ENCODE peak calls at places on chromosomes 12 and 14, in ten cellular contexts. One of them, this sample, is unnamed.
A peak's percentile ranks its signal among the peaks of the same experiment; 100 is the strongest.

GRCh38 chr12:46494424-46494823 is 121.9 kb upstream of the SLC38A2 start:
- DNase-seq in GM12878: no peak
- DNase-seq in breast epithelium: no peak
- DNase-seq in endothelial cell of umbilical vein: peak; percentile 30
- DNase-seq in stomach: no peak
- DNase-seq in IMR-90: peak; percentile 85
- DNase-seq in right lobe of liver: no peak
- DNase-seq in ovary: no peak
- DNase-seq in spleen: no peak
- DNase-seq in thyroid gland: no peak
- DNase-seq in this sample: no peak

GRCh38 chr14:89956294-89957009 is 725 bp downstream of the TDP1 start:
- DNase-seq in GM12878: peak; percentile 48
- DNase-seq in breast epithelium: peak; percentile 60
- DNase-seq in IMR-90: peak; percentile 94
- DNase-seq in ovary: peak; percentile 66
- DNase-seq in endothelial cell of umbilical vein: peak; percentile 80
- DNase-seq in stomach: peak; percentile 68
- DNase-seq in spleen: peak; percentile 92
- DNase-seq in thyroid gland: peak; percentile 39
- DNase-seq in right lobe of liver: no peak
- DNase-seq in this sample: peak; percentile 35

GRCh38 chr14:102986810-102987579 is 64.5 kb downstream of the AMN start:
- DNase-seq in endothelial cell of umbilical vein: peak; percentile 57
- DNase-seq in breast epithelium: no peak
- DNase-seq in spleen: peak; percentile 23
- DNase-seq in GM12878: no peak
- DNase-seq in IMR-90: peak; percentile 90
- DNase-seq in right lobe of liver: no peak
- DNase-seq in thyroid gland: no peak
- DNase-seq in stomach: no peak
- DNase-seq in ovary: no peak
- DNase-seq in this sample: peak; percentile 66

GRCh38 chr12:1811281-1811947 is 9.0 kb upstream of the LRTM2 start:
- DNase-seq in breast epithelium: no peak
- DNase-seq in right lobe of liver: no peak
- DNase-seq in IMR-90: peak; percentile 52
- DNase-seq in stomach: no peak
- DNase-seq in ovary: no peak
- DNase-seq in spleen: peak; percentile 78
- DNase-seq in GM12878: no peak
- DNase-seq in endothelial cell of umbilical vein: peak; percentile 57
- DNase-seq in thyroid gland: no peak
- DNase-seq in this sample: no peak

GRCh38 chr14:25178255-25178654 is 128.3 kb upstream of the STXBP6 start:
- DNase-seq in ovary: no peak
- DNase-seq in stomach: no peak
- DNase-seq in right lobe of liver: no peak
- DNase-seq in endothelial cell of umbilical vein: no peak
- DNase-seq in thyroid gland: no peak
- DNase-seq in GM12878: no peak
- DNase-seq in breast epithelium: no peak
- DNase-seq in IMR-90: no peak
- DNase-seq in spleen: no peak
- DNase-seq in this sample: no peak

GRCh38 chr12:14558377-14559051 is 9.2 kb downstream of the PLBD1 start:
- DNase-seq in spleen: no peak
- DNase-seq in thyroid gland: no peak
- DNase-seq in right lobe of liver: no peak
- DNase-seq in endothelial cell of umbilical vein: no peak
- DNase-seq in stomach: no peak
- DNase-seq in breast epithelium: no peak
- DNase-seq in ovary: no peak
- DNase-seq in GM12878: no peak
- DNase-seq in IMR-90: no peak
- DNase-seq in this sample: no peak

GRCh38 chr14:83826838-83827237 is 1703.1 kb upstream of the FLRT2 start:
- DNase-seq in breast epithelium: no peak
- DNase-seq in IMR-90: peak; percentile 76
- DNase-seq in GM12878: no peak
- DNase-seq in thyroid gland: no peak
- DNase-seq in spleen: no peak
- DNase-seq in stomach: no peak
- DNase-seq in endothelial cell of umbilical vein: no peak
- DNase-seq in ovary: no peak
- DNase-seq in right lobe of liver: no peak
- DNase-seq in this sample: no peak

GRCh38 chr12:117714203-117714602 is 254.6 kb downstream of the KSR2 start:
- DNase-seq in GM12878: no peak
- DNase-seq in ovary: no peak
- DNase-seq in thyroid gland: no peak
- DNase-seq in right lobe of liver: no peak
- DNase-seq in IMR-90: no peak
- DNase-seq in breast epithelium: no peak
- DNase-seq in spleen: no peak
- DNase-seq in endothelial cell of umbilical vein: no peak
- DNase-seq in stomach: no peak
- DNase-seq in this sample: no peak

GRCh38 chr12:51383281-51383905 is 7.8 kb downstream of the GALNT6 start:
- DNase-seq in right lobe of liver: no peak
- DNase-seq in stomach: no peak
- DNase-seq in IMR-90: no peak
- DNase-seq in spleen: no peak
- DNase-seq in ovary: no peak
- DNase-seq in endothelial cell of umbilical vein: no peak
- DNase-seq in thyroid gland: no peak
- DNase-seq in GM12878: no peak
- DNase-seq in breast epithelium: no peak
- DNase-seq in this sample: no peak

GRCh38 chr12:22856120-22856699 is 231.2 kb downstream of the ETNK1 start:
- DNase-seq in right lobe of liver: no peak
- DNase-seq in spleen: no peak
- DNase-seq in GM12878: no peak
- DNase-seq in stomach: no peak
- DNase-seq in thyroid gland: no peak
- DNase-seq in IMR-90: peak; percentile 45
- DNase-seq in ovary: no peak
- DNase-seq in breast epithelium: no peak
- DNase-seq in endothelial cell of umbilical vein: peak; percentile 42
- DNase-seq in this sample: no peak
- TF ChIP-seq CTCF in right lobe of liver: peak; percentile 77
- TF ChIP-seq CTCF in spleen: peak; percentile 46
- TF ChIP-seq CTCF in GM12878: peak; percentile 35
- TF ChIP-seq CTCF in stomach: no peak
- TF ChIP-seq CTCF in thyroid gland: no peak
- TF ChIP-seq CTCF in IMR-90: peak; percentile 70
- TF ChIP-seq CTCF in ovary: no peak
- TF ChIP-seq CTCF in breast epithelium: peak; percentile 28
- TF ChIP-seq CTCF in endothelial cell of umbilical vein: peak; percentile 13
- TF ChIP-seq CTCF in this sample: peak; percentile 58

DNA sequence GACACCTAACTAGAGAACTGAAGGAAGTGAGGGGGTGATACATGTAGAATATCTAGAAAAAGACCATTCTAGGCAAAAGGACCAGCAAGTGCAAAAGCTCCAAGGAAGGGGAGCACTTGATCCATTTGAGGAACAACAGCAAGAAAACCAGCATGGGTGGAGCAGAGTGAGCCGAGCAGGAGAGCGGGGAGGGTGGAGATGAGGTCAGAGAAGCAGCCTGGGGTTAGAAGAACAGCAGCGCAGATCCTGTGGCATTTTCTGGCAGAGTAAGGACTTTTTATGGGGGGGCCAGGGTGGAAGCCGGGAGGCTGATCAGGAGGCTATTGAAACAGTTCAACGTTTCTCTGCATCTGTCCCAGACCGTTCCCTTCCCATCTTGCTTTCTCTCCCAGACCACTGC is 24.5 kb upstream of the TMCC3 start:
- DNase-seq in ovary: no peak
- DNase-seq in thyroid gland: no peak
- DNase-seq in GM12878: no peak
- DNase-seq in right lobe of liver: peak; percentile 54
- DNase-seq in stomach: no peak
- DNase-seq in spleen: peak; percentile 81
- DNase-seq in endothelial cell of umbilical vein: peak; percentile 55
- DNase-seq in IMR-90: no peak
- DNase-seq in breast epithelium: no peak
- DNase-seq in this sample: no peak
- H3K4me1 ChIP-seq in ovary: peaks cover 8% of the 10 kb centered on the region
- H3K4me1 ChIP-seq in thyroid gland: peaks cover 12% of the 10 kb centered on the region
- H3K4me1 ChIP-seq in GM12878: peaks cover 27% of the 10 kb centered on the region
- H3K4me1 ChIP-seq in right lobe of liver: no peaks in the 10 kb centered on the region
- H3K4me1 ChIP-seq in stomach: peaks cover 15% of the 10 kb centered on the region
- H3K4me1 ChIP-seq in spleen: peaks cover 73% of the 10 kb centered on the region
- H3K4me1 ChIP-seq in endothelial cell of umbilical vein: peaks cover 40% of the 10 kb centered on the region
- H3K4me1 ChIP-seq in IMR-90: no peaks in the 10 kb centered on the region
- H3K4me1 ChIP-seq in breast epithelium: no peaks in the 10 kb centered on the region
- H3K4me1 ChIP-seq in this sample: peaks cover 6% of the 10 kb centered on the region

DNA sequence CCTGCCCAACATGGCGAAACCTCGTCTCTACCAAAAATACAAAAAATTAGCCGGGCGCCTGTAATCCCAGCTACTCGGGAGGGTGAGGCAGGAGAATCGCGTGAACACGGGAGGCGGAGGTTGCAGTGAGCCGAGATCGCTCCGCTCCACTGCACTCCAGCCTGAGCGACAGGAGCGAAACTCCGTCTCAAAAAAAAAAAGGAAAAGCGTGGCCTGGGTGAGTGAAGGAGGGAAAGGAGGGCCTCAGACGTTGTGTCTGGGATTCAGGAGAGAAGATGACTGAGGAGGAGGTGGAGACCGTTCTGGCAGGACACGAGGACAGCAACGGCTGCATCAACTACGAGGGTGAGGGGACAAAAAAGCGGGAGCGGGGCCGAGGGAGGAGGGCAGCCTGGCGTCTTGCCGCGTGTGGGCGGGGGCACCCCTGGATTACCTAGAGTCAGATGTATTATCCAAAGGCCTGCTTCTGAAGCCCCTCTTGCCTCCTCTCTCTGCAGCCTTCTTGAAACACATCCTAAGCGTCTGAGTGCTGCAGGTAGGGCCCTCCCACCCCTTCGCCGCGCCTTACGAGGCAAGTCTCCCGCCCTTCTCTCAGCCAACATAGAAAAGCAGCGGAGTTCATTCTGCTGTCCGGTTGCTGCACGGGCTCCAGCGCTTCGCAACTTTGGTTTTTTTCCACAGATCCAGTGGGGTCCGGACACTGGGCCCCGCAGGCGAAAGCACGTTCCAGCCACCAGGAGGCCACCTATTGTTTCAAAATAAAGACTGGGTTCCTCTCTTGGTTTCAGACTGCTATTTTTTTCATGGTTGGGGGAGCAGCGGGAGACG is 744 bp upstream of the MYL6 start:
- DNase-seq in thyroid gland: peak; percentile 92
- DNase-seq in right lobe of liver: peak; percentile 70
- DNase-seq in stomach: peak; percentile 73
- DNase-seq in breast epithelium: peak; percentile 77
- DNase-seq in endothelial cell of umbilical vein: peak; percentile 90
- DNase-seq in ovary: peak; percentile 92
- DNase-seq in spleen: peak; percentile 88
- DNase-seq in GM12878: no peak
- DNase-seq in IMR-90: peak; percentile 83
- DNase-seq in this sample: peak; percentile 75
- TF ChIP-seq POLR2A in thyroid gland: no peak
- TF ChIP-seq POLR2A in right lobe of liver: no peak
- TF ChIP-seq POLR2A in stomach: no peak
- TF ChIP-seq POLR2A in breast epithelium: no peak
- TF ChIP-seq POLR2A in endothelial cell of umbilical vein: peak; percentile 71
- TF ChIP-seq POLR2A in ovary: no peak
- TF ChIP-seq POLR2A in spleen: no peak
- TF ChIP-seq POLR2A in GM12878: no peak
- TF ChIP-seq POLR2A in IMR-90: no peak
- TF ChIP-seq POLR2A in this sample: peak; percentile 59

GRCh38 chr14:105378873-105379685 is 19.3 kb upstream of the TEX22 start:
- DNase-seq in breast epithelium: no peak
- DNase-seq in thyroid gland: no peak
- DNase-seq in GM12878: no peak
- DNase-seq in stomach: no peak
- DNase-seq in right lobe of liver: no peak
- DNase-seq in endothelial cell of umbilical vein: no peak
- DNase-seq in ovary: no peak
- DNase-seq in spleen: no peak
- DNase-seq in IMR-90: no peak
- DNase-seq in this sample: no peak

GRCh38 chr14:105376521-105377440 is 21.6 kb upstream of the TEX22 start:
- DNase-seq in thyroid gland: no peak
- DNase-seq in GM12878: no peak
- DNase-seq in endothelial cell of umbilical vein: no peak
- DNase-seq in right lobe of liver: no peak
- DNase-seq in breast epithelium: no peak
- DNase-seq in spleen: no peak
- DNase-seq in ovary: no peak
- DNase-seq in IMR-90: no peak
- DNase-seq in stomach: no peak
- DNase-seq in this sample: no peak

GRCh38 chr14:105375635-105376057 is 22.7 kb upstream of the TEX22 start:
- DNase-seq in GM12878: no peak
- DNase-seq in IMR-90: peak; percentile 9
- DNase-seq in ovary: no peak
- DNase-seq in right lobe of liver: no peak
- DNase-seq in spleen: no peak
- DNase-seq in endothelial cell of umbilical vein: peak; percentile 54
- DNase-seq in thyroid gland: no peak
- DNase-seq in breast epithelium: no peak
- DNase-seq in stomach: no peak
- DNase-seq in this sample: no peak

GRCh38 chr14:105378199-105378598 is 20.1 kb upstream of the TEX22 start:
- DNase-seq in IMR-90: no peak
- DNase-seq in GM12878: no peak
- DNase-seq in right lobe of liver: no peak
- DNase-seq in thyroid gland: no peak
- DNase-seq in ovary: no peak
- DNase-seq in breast epithelium: no peak
- DNase-seq in stomach: no peak
- DNase-seq in spleen: no peak
- DNase-seq in endothelial cell of umbilical vein: no peak
- DNase-seq in this sample: no peak

GRCh38 chr14:105377555-105378182 is 20.7 kb upstream of the TEX22 start:
- DNase-seq in spleen: no peak
- DNase-seq in endothelial cell of umbilical vein: no peak
- DNase-seq in GM12878: no peak
- DNase-seq in right lobe of liver: no peak
- DNase-seq in ovary: no peak
- DNase-seq in breast epithelium: no peak
- DNase-seq in stomach: no peak
- DNase-seq in IMR-90: no peak
- DNase-seq in thyroid gland: no peak
- DNase-seq in this sample: no peak
- TF ChIP-seq CTCF in spleen: no peak
- TF ChIP-seq CTCF in endothelial cell of umbilical vein: no peak
- TF ChIP-seq CTCF in GM12878: no peak
- TF ChIP-seq CTCF in right lobe of liver: no peak
- TF ChIP-seq CTCF in ovary: no peak
- TF ChIP-seq CTCF in breast epithelium: no peak
- TF ChIP-seq CTCF in stomach: no peak
- TF ChIP-seq CTCF in IMR-90: no peak
- TF ChIP-seq CTCF in thyroid gland: no peak
- TF ChIP-seq CTCF in this sample: no peak

GRCh38 chr14:71452987-71453386 is 479.2 kb upstream of the RGS6 start:
- DNase-seq in spleen: no peak
- DNase-seq in stomach: no peak
- DNase-seq in IMR-90: no peak
- DNase-seq in GM12878: no peak
- DNase-seq in endothelial cell of umbilical vein: no peak
- DNase-seq in breast epithelium: no peak
- DNase-seq in thyroid gland: no peak
- DNase-seq in ovary: no peak
- DNase-seq in right lobe of liver: no peak
- DNase-seq in this sample: no peak
- H3K4me1 ChIP-seq in spleen: peaks cover 32% of the 10 kb centered on the region
- H3K4me1 ChIP-seq in stomach: no peaks in the 10 kb centered on the region
- H3K4me1 ChIP-seq in IMR-90: peaks cover 2% of the 10 kb centered on the region
- H3K4me1 ChIP-seq in GM12878: no peaks in the 10 kb centered on the region
- H3K4me1 ChIP-seq in endothelial cell of umbilical vein: peaks cover 10% of the 10 kb centered on the region
- H3K4me1 ChIP-seq in breast epithelium: no peaks in the 10 kb centered on the region
- H3K4me1 ChIP-seq in thyroid gland: no peaks in the 10 kb centered on the region
- H3K4me1 ChIP-seq in ovary: peaks cover 2% of the 10 kb centered on the region
- H3K4me1 ChIP-seq in right lobe of liver: no peaks in the 10 kb centered on the region
- H3K4me1 ChIP-seq in this sample: no peaks in the 10 kb centered on the region

This sample was measured in prostate gland.